ENCODE peak calls at places on chromosomes 13 and 19, in six cellular contexts. P is breast epithelium, H is IMR-90, L is spleen, D is ovary, W is right lobe of liver. K is an unnamed sample.

GRCh38 chr19:43777163-43777700 is 3.5 kb downstream of the KCNN4 start:
- DNase-seq in P (no peak), H (peak), L (peak), D (no peak), W (no peak), K (no peak)

GRCh38 chr13:98490195-98490771 is 86.6 kb downstream of the STK24 start:
- DNase-seq in P (no peak), H (no peak), L (no peak), D (no peak), W (no peak), K (no peak)

GRCh38 chr19:4524808-4525562 is 6.7 kb upstream of the PLIN4 start:
- DNase-seq in P (no peak), H (no peak), L (peak), D (peak), W (no peak), K (peak)

GRCh38 chr13:114109646-114110045 is 22.8 kb downstream of the RASA3 start:
- DNase-seq in P (no peak), H (no peak), L (peak), D (peak), W (peak), K (peak)

GRCh38 chr13:21039097-21039800 is 22.1 kb downstream of the LATS2 start:
- DNase-seq in P (no peak), H (no peak), L (no peak), D (no peak), W (no peak), K (no peak)

GRCh38 chr19:50202962-50203280 is 501 bp upstream of the MYH14 start:
- DNase-seq in P (no peak), H (no peak), L (peak), D (no peak), W (no peak), K (no peak)

GRCh38 chr13:89950225-89950624 is 1397.3 kb upstream of the MIR17HG start:
- DNase-seq in P (no peak), H (no peak), L (no peak), D (no peak), W (no peak), K (no peak)

GRCh38 chr19:44993926-44994537 is 7.2 kb upstream of the RELB start:
- DNase-seq in P (no peak), H (no peak), L (no peak), D (no peak), W (no peak), K (no peak)

GRCh38 chr13:42101821-42102580 is 53.6 kb downstream of the DGKH start:
- DNase-seq in P (no peak), H (no peak), L (no peak), D (no peak), W (no peak), K (no peak)

GRCh38 chr13:23986619-23987018 is 89.3 kb upstream of the C1QTNF9B start:
- DNase-seq in P (no peak), H (peak), L (no peak), D (no peak), W (no peak), K (no peak)

GRCh38 chr13:30844548-30845296 is 61.3 kb upstream of the MEDAG start:
- DNase-seq in P (no peak), H (no peak), L (no peak), D (no peak), W (no peak), K (no peak)

GRCh38 chr19:37905936-37906867 is at the start of gene WDR87:
- DNase-seq in P (no peak), H (no peak), L (peak), D (peak), W (peak), K (peak)

GRCh38 chr13:71477735-71478134 is 389.3 kb downstream of the DACH1 start:
- DNase-seq in P (no peak), H (no peak), L (no peak), D (no peak), W (no peak), K (no peak)

GRCh38 chr13:36601186-36601585 is 72.6 kb upstream of the SERTM1 start:
- DNase-seq in P (no peak), H (no peak), L (no peak), D (no peak), W (no peak), K (no peak)

GRCh38 chr19:51079486-51080110 is 3.1 kb downstream of the KLK14 start:
- DNase-seq in P (no peak), H (no peak), L (no peak), D (no peak), W (no peak), K (no peak)

GRCh38 chr19:29385191-29385795 is 140.5 kb upstream of the VSTM2B start:
- DNase-seq in P (no peak), H (no peak), L (peak), D (no peak), W (peak), K (no peak)

GRCh38 chr13:113216165-113217056 is 7.0 kb downstream of the CUL4A start:
- DNase-seq in P (peak), H (peak), L (peak), D (no peak), W (no peak), K (peak)

GRCh38 chr19:5804516-5805464 is at the start of gene NRTN:
- DNase-seq in P (no peak), H (no peak), L (peak), D (no peak), W (peak), K (peak)

GRCh38 chr19:41541990-41542584 is 33.9 kb upstream of the CEACAM21 start:
- DNase-seq in P (no peak), H (peak), L (peak), D (peak), W (peak), K (peak)

GRCh38 chr13:45511310-45512147 is 46.8 kb downstream of the COG3 start:
- DNase-seq in P (no peak), H (peak), L (no peak), D (no peak), W (no peak), K (no peak)

GRCh38 chr19:55105237-55105636 is 12.2 kb downstream of the PPP1R12C start:
- DNase-seq in P (no peak), H (no peak), L (no peak), D (no peak), W (no peak), K (no peak)

GRCh38 chr13:48159436-48160225 is 64.7 kb upstream of the MED4 start:
- DNase-seq in P (no peak), H (no peak), L (no peak), D (no peak), W (no peak), K (no peak)

GRCh38 chr13:110475117-110475516 is 86.4 kb downstream of the RAB20 start:
- DNase-seq in P (no peak), H (no peak), L (no peak), D (no peak), W (no peak), K (no peak)

GRCh38 chr19:4229179-4229931 is at the start of gene EBI3:
- DNase-seq in P (no peak), H (peak), L (peak), D (no peak), W (no peak), K (peak)

GRCh38 chr13:43307921-43308433 is 284.6 kb downstream of the DNAJC15 start:
- DNase-seq in P (peak), H (peak), L (no peak), D (peak), W (peak), K (peak)

GRCh38 chr13:111372651-111373425 is 52.4 kb downstream of the TEX29 start:
- DNase-seq in P (no peak), H (no peak), L (peak), D (no peak), W (no peak), K (no peak)

GRCh38 chr19:3783660-3784584 is 2.3 kb downstream of the MATK start:
- DNase-seq in P (no peak), H (no peak), L (peak), D (no peak), W (no peak), K (no peak)

GRCh38 chr19:31355330-31356289 is 6.4 kb upstream of the TSHZ3 start:
- DNase-seq in P (no peak), H (no peak), L (no peak), D (no peak), W (no peak), K (no peak)

GRCh38 chr19:17235618-17236413 is 9.8 kb downstream of the OCEL1 start:
- DNase-seq in P (peak), H (peak), L (peak), D (peak), W (peak), K (peak)

GRCh38 chr13:108428691-108429090 is 159.2 kb downstream of the TNFSF13B start:
- DNase-seq in P (no peak), H (no peak), L (no peak), D (no peak), W (no peak), K (no peak)

GRCh38 chr19:32971715-32972540 is at the start of the genes CEP89 and FAAP24:
- DNase-seq in P (peak), H (peak), L (peak), D (peak), W (peak), K (peak)
- TF ChIP-seq POLR2A in P (no peak), H (peak), L (no peak), D (no peak), W (peak), K (peak)

GRCh38 chr13:33639640-33640080 is 178.3 kb upstream of the RFC3 start:
- DNase-seq in P (no peak), H (no peak), L (no peak), D (no peak), W (no peak), K (no peak)

GRCh38 chr13:33637978-33638743 is 179.8 kb upstream of the RFC3 start:
- DNase-seq in P (no peak), H (peak), L (no peak), D (no peak), W (no peak), K (no peak)

GRCh38 chr13:33634526-33635111 is 183.3 kb upstream of the RFC3 start:
- DNase-seq in P (no peak), H (no peak), L (no peak), D (no peak), W (no peak), K (no peak)

GRCh38 chr13:33639158-33639557 is 178.8 kb upstream of the RFC3 start:
- DNase-seq in P (no peak), H (peak), L (no peak), D (peak), W (no peak), K (peak)

GRCh38 chr13:33636955-33637670 is 180.8 kb upstream of the RFC3 start:
- DNase-seq in P (no peak), H (peak), L (no peak), D (no peak), W (no peak), K (no peak)
- H3K27ac ChIP-seq in P (no peak), H (no peak), L (no peak), D (no peak), W (no peak), K (no peak)

GRCh38 chr19:54094601-54095000 is 6.0 kb downstream of the OSCAR start:
- DNase-seq in P (no peak), H (no peak), L (no peak), D (no peak), W (no peak), K (no peak)

GRCh38 chr19:54102421-54103169 is at the start of gene NDUFA3:
- DNase-seq in P (peak), H (peak), L (peak), D (peak), W (peak), K (peak)

GRCh38 chr19:54095136-54095858 is 5.3 kb downstream of the OSCAR start:
- DNase-seq in P (no peak), H (no peak), L (no peak), D (no peak), W (no peak), K (no peak)

GRCh38 chr19:54100560-54100959 is at the start of gene OSCAR:
- DNase-seq in P (no peak), H (no peak), L (peak), D (no peak), W (no peak), K (no peak)

GRCh38 chr19:54096642-54097106 is 3.9 kb downstream of the OSCAR start:
- DNase-seq in P (no peak), H (peak), L (peak), D (no peak), W (peak), K (peak)
- TF ChIP-seq CTCF in P (no peak), H (peak), L (no peak), D (no peak), W (no peak), K (no peak)

GRCh38 chr19:1608414-1609391 is 3.4 kb upstream of the UQCR11 start:
- DNase-seq in P (no peak), H (no peak), L (peak), D (no peak), W (no peak), K (no peak)
- TF ChIP-seq POLR2A in P (no peak), H (no peak), L (no peak), D (no peak), W (no peak), K (no peak)

GRCh38 chr19:39162441-39163043 is 34.2 kb upstream of the NCCRP1 start:
- DNase-seq in P (no peak), H (no peak), L (no peak), D (no peak), W (no peak), K (no peak)

GRCh38 chr19:39160523-39160861 is 34.9 kb downstream of the PAK4 start:
- DNase-seq in P (peak), H (peak), L (no peak), D (peak), W (no peak), K (no peak)

GRCh38 chr19:39158646-39159260 is 33.2 kb downstream of the PAK4 start:
- DNase-seq in P (no peak), H (no peak), L (no peak), D (no peak), W (no peak), K (no peak)

GRCh38 chr19:39163621-39164020 is 33.1 kb upstream of the NCCRP1 start:
- DNase-seq in P (no peak), H (no peak), L (no peak), D (no peak), W (no peak), K (no peak)

DNA sequence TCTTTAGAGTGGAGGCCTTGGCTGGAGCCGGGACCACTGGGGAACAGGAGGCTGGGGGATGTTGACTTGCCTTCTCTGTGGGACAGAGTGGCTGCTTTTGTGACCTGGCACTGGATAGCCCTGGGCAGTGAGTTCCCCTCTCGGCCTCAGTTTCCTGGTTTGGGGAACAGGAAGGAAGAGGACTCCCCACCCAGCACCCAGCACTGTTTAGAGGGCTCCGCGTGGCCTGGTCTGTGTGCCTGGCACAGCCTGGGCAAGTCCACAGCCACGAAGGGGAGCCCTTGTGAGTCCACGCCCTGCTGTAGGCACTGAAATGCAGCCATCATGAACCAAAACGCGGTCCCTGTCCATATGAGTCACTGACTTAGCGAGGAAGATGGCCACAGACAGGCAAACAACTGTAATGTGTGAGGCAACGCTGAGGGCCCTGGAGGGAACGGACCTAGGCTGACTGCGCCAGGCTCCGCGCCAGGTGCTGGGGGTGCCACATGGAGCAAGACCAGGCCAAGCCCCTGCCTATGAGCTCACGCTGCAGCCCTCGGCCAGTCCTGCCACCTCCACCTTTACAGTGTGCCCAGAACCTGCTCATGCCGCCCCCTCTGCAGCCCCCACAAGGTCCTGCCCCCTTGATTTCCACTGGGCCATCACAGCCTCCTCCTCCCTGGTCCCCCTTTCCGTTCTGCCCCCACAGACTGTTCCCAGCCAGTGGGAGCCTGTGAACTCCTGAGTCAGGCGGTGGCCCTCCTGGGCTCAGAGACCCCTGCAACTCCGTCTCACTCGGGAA is 35.5 kb downstream of the PAK4 start:
- DNase-seq in P (peak), H (peak), L (peak), D (no peak), W (no peak), K (no peak)
- H3K27ac ChIP-seq in P (peak), H (peak), L (peak), D (peak), W (no peak), K (peak)